ENCODE peak calls at places on chromosome 11, in six cellular contexts. F, G, W, J, Z and U are unnamed samples.

GRCh38 chr11:83319346-83319745 is 33.2 kb upstream of the CCDC90B start:
- DNase-seq in F (no peak), G (no peak), W (no peak), J (no peak), Z (no peak), U (peak)

GRCh38 chr11:60085909-60086308 is 2.6 kb upstream of the MS4A2 start:
- DNase-seq in F (no peak), G (no peak), W (no peak), J (no peak), Z (no peak), U (no peak)

GRCh38 chr11:130405428-130405827 is 23.0 kb downstream of the ADAMTS8 start:
- DNase-seq in F (no peak), G (no peak), W (no peak), J (no peak), Z (no peak), U (no peak)

GRCh38 chr11:12668166-12668565 is 6.1 kb upstream of the TEAD1 start:
- DNase-seq in F (no peak), G (no peak), W (no peak), J (no peak), Z (no peak), U (no peak)

GRCh38 chr11:105553015-105553414 is 56.9 kb upstream of the GRIA4 start:
- DNase-seq in F (no peak), G (no peak), W (peak), J (no peak), Z (no peak), U (no peak)

GRCh38 chr11:73297231-73297590 is 10.9 kb upstream of the ARHGEF17 start:
- DNase-seq in F (no peak), G (no peak), W (no peak), J (no peak), Z (no peak), U (no peak)

GRCh38 chr11:60130496-60130895 is 42.0 kb downstream of the MS4A2 start:
- DNase-seq in F (no peak), G (no peak), W (no peak), J (no peak), Z (peak), U (no peak)

GRCh38 chr11:128694618-128695481 is 978 bp downstream of the FLI1 start:
- DNase-seq in F (no peak), G (no peak), W (no peak), J (no peak), Z (no peak), U (no peak)

GRCh38 chr11:36361901-36362391 is 65.9 kb downstream of the PRR5L start:
- DNase-seq in F (peak), G (no peak), W (peak), J (peak), Z (no peak), U (peak)

GRCh38 chr11:134347441-134347840 is 15.7 kb downstream of the GLB1L2 start:
- DNase-seq in F (no peak), G (no peak), W (no peak), J (no peak), Z (no peak), U (no peak)

GRCh38 chr11:11464555-11464954 is 111.5 kb upstream of the CSNK2A3 start:
- DNase-seq in F (no peak), G (no peak), W (no peak), J (no peak), Z (no peak), U (no peak)

GRCh38 chr11:122808494-122808893 is 29.8 kb upstream of the CRTAM start:
- DNase-seq in F (peak), G (no peak), W (no peak), J (peak), Z (no peak), U (no peak)

GRCh38 chr11:129234978-129235377 is 42.9 kb upstream of the ARHGAP32 start:
- DNase-seq in F (no peak), G (no peak), W (no peak), J (no peak), Z (no peak), U (no peak)

GRCh38 chr11:63866211-63866610 is 27.3 kb downstream of the MARK2 start:
- DNase-seq in F (peak), G (no peak), W (no peak), J (no peak), Z (no peak), U (no peak)

GRCh38 chr11:15157738-15158137 is 43.0 kb downstream of the INSC start:
- DNase-seq in F (no peak), G (no peak), W (no peak), J (no peak), Z (no peak), U (no peak)

GRCh38 chr11:87128372-87128771 is 90.6 kb downstream of the TMEM135 start:
- DNase-seq in F (no peak), G (no peak), W (no peak), J (no peak), Z (no peak), U (no peak)

GRCh38 chr11:73170140-73170539 is 28.0 kb upstream of the FCHSD2 start:
- DNase-seq in F (no peak), G (no peak), W (no peak), J (no peak), Z (no peak), U (no peak)

GRCh38 chr11:120738516-120739046 is 227.0 kb downstream of the GRIK4 start:
- DNase-seq in F (no peak), G (no peak), W (no peak), J (no peak), Z (no peak), U (no peak)

GRCh38 chr11:24515632-24516031 is 18.8 kb downstream of the LUZP2 start:
- DNase-seq in F (no peak), G (no peak), W (no peak), J (no peak), Z (no peak), U (no peak)

GRCh38 chr11:119196833-119197483 is 9.2 kb upstream of the CBL start:
- DNase-seq in F (peak), G (peak), W (peak), J (peak), Z (peak), U (no peak)

GRCh38 chr11:45664376-45665205 is 831 bp downstream of the CHST1 start:
- DNase-seq in F (no peak), G (no peak), W (no peak), J (no peak), Z (peak), U (no peak)

GRCh38 chr11:10628506-10629236 is 60.2 kb upstream of the LYVE1 start:
- DNase-seq in F (no peak), G (no peak), W (no peak), J (no peak), Z (no peak), U (no peak)